ENCODE peak calls at places on chromosomes 3 and 15, in eight cellular contexts. Q is stomach, H is K562, S is H1, P is sigmoid colon, N is GM12878, Y is transverse colon, B is spleen. D is an unnamed sample.

GRCh38 chr3:43960448-43960840 is 269.7 kb downstream of the ABHD5 start:
- DNase-seq in Q (no peak), H (peak), S (no peak), P (no peak), N (no peak), Y (no peak), B (no peak), D (no peak)

GRCh38 chr15:66515901-66516322 is 10.8 kb downstream of the ZWILCH start:
- DNase-seq in Q (no peak), H (no peak), S (no peak), P (no peak), N (no peak), Y (no peak), B (no peak), D (no peak)

GRCh38 chr3:114447545-114447944 is 153.7 kb downstream of the TIGIT start:
- DNase-seq in Q (no peak), H (no peak), S (no peak), P (no peak), N (no peak), Y (no peak), B (no peak), D (no peak)

GRCh38 chr3:30614943-30615342 is 8.5 kb downstream of the TGFBR2 start:
- DNase-seq in Q (no peak), H (no peak), S (no peak), P (no peak), N (no peak), Y (no peak), B (no peak), D (no peak)

GRCh38 chr3:139772539-139773500 is 95.0 kb upstream of the NMNAT3 start:
- DNase-seq in Q (no peak), H (no peak), S (no peak), P (no peak), N (no peak), Y (no peak), B (no peak), D (no peak)

GRCh38 chr15:91861223-91861622 is 7.7 kb downstream of the SLCO3A1 start:
- DNase-seq in Q (no peak), H (no peak), S (no peak), P (no peak), N (no peak), Y (no peak), B (no peak), D (no peak)

GRCh38 chr3:102512734-102513518 is 78.1 kb downstream of the ZPLD1 start:
- DNase-seq in Q (no peak), H (no peak), S (no peak), P (no peak), N (no peak), Y (no peak), B (no peak), D (no peak)

GRCh38 chr3:39088889-39089288 is 18.5 kb downstream of the GORASP1 start:
- DNase-seq in Q (no peak), H (no peak), S (no peak), P (no peak), N (no peak), Y (no peak), B (no peak), D (no peak)

GRCh38 chr3:38609386-38610111 is 39.9 kb downstream of the SCN5A start:
- DNase-seq in Q (no peak), H (no peak), S (no peak), P (peak), N (no peak), Y (no peak), B (peak), D (no peak)

DNA sequence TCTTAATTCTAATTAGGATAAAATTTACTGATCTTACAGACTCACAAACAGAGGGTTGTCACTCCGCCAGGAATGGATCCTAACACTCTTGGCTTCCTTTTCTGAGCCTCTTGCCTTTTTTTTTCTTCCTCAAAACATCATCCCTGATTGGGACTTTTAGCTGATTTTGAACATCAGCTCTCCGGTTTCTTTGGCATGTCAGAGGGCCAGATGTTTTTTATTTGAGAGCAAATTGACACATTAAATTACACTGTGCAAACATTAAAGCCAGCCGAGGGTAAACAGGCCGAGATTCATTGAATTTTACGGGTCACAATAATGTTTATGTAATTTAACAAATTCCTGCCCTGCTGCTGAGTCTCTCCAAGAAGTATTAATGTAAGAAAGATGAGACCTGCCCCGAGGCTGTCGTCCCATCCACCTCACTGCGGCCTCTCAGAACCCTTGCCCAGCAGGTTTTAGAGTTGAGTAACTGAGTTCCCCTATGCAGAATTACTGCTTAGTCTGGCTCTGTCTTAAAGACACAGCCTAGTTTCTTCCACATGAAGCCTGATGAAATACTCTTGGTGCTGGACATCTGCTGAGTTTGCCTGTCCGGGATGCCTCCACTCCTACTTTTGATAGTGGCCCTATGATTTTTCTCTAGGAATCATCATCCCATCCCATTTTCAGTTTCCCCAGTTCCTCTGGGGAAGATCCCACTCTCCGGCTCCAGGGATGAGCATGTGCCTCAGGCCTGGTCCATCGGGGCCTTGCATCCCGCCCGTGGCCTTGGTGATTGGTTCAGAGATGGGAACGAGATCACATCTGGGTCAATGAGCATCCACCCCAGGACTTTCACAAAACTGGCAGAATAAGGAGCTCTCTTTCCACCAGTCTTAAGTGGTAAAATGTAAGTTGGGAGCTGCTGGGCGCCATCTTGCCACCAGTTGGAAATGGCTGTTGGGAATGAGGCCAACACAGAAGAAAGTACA is 226.6 kb upstream of the TLE3 start:
- DNase-seq in Q (peak), H (no peak), S (no peak), P (peak), N (no peak), Y (no peak), B (no peak), D (no peak)
- TF ChIP-seq POLR2AphosphoS5 in Q (no peak), H (no peak), S (no peak), P (peak), N (no peak), Y (no peak), B (no peak), D (no peak)

GRCh38 chr3:129312671-129313414 is 34.2 kb downstream of the HMCES start:
- DNase-seq in Q (no peak), H (peak), S (no peak), P (no peak), N (no peak), Y (no peak), B (no peak), D (no peak)
- TF ChIP-seq POLR2AphosphoS5 in Q (no peak), H (no peak), S (peak), P (no peak), N (no peak), Y (no peak), B (no peak), D (no peak)

DNA sequence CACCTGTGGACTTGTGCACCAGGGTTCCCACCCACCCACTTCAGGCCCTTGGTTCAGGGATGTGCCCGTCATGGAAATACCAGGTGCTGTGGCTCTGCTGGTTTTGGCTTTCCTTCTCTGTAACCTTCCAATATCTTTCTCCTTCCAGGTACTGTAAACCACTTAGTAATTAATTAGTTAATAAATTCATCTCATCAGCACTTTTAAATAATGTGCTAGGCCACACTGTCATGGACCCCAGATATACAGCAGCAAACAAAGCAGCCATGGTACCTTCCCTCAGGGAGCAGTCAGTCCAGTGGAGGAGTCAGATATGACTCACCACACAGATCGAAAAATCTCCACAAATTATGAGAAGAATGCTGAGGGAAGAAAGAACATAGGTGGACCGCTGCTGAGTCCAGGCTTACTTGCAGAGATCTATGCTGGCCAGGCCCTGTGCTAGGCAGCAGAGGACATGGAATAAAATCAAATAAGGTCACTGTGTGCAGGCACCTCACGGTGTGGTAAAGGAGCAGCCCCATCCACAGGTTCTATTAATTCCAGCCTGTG is 6.8 kb upstream of the GATA2 start:
- DNase-seq in Q (no peak), H (no peak), S (no peak), P (no peak), N (no peak), Y (no peak), B (peak), D (no peak)
- TF ChIP-seq POLR2AphosphoS5 in Q (no peak), H (no peak), S (no peak), P (no peak), N (no peak), Y (no peak), B (no peak), D (no peak)

GRCh38 chr3:11717768-11718581 is 74.3 kb upstream of the VGLL4 start:
- DNase-seq in Q (no peak), H (no peak), S (no peak), P (no peak), N (no peak), Y (no peak), B (no peak), D (no peak)

GRCh38 chr3:11718582-11719405 is 75.1 kb upstream of the VGLL4 start:
- DNase-seq in Q (peak), H (no peak), S (no peak), P (peak), N (no peak), Y (peak), B (peak), D (peak)

GRCh38 chr3:11719406-11720219 is 75.9 kb upstream of the VGLL4 start:
- DNase-seq in Q (peak), H (peak), S (peak), P (peak), N (no peak), Y (peak), B (peak), D (peak)

GRCh38 chr3:11721114-11721440 is 77.4 kb upstream of the VGLL4 start:
- DNase-seq in Q (no peak), H (no peak), S (no peak), P (no peak), N (no peak), Y (no peak), B (no peak), D (no peak)

GRCh38 chr3:11720220-11721113 is 76.8 kb upstream of the VGLL4 start:
- DNase-seq in Q (peak), H (no peak), S (peak), P (peak), N (no peak), Y (peak), B (peak), D (peak)
- TF ChIP-seq POLR2AphosphoS5 in Q (peak), H (no peak), S (no peak), P (peak), N (no peak), Y (peak), B (peak), D (no peak)

GRCh38 chr3:24406900-24407299 is 87.8 kb downstream of the THRB start:
- DNase-seq in Q (no peak), H (no peak), S (no peak), P (no peak), N (no peak), Y (no peak), B (no peak), D (no peak)

GRCh38 chr3:24405057-24405456 is 89.6 kb downstream of the THRB start:
- DNase-seq in Q (no peak), H (no peak), S (no peak), P (no peak), N (no peak), Y (peak), B (no peak), D (no peak)

GRCh38 chr3:24410861-24411260 is 83.8 kb downstream of the THRB start:
- DNase-seq in Q (no peak), H (no peak), S (no peak), P (no peak), N (no peak), Y (no peak), B (no peak), D (no peak)

DNA sequence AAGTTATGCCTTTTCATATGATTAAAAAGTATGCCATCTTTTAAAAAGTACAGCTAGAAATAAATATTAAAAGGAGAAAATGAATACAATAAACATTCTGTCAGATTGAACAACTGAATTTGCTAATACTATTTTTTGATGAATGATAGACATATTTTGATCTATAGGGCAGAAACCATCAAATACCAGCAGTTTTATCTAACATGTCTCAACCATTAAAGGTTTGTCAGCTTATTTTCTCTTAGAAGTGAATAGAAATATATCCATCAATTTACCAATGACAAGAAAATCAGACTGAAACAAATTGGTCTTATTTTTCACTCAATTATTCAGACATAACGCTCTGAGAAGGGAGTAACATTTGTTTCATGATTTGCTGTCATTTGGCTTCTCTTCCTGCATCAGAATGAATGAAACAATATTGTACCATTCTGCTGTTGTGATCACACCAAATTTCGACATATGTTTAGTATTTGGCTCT is 86.6 kb downstream of the THRB start:
- DNase-seq in Q (no peak), H (no peak), S (no peak), P (no peak), N (no peak), Y (no peak), B (no peak), D (no peak)
- TF ChIP-seq POLR2AphosphoS5 in Q (no peak), H (no peak), S (no peak), P (no peak), N (no peak), Y (no peak), B (no peak), D (no peak)

DNA sequence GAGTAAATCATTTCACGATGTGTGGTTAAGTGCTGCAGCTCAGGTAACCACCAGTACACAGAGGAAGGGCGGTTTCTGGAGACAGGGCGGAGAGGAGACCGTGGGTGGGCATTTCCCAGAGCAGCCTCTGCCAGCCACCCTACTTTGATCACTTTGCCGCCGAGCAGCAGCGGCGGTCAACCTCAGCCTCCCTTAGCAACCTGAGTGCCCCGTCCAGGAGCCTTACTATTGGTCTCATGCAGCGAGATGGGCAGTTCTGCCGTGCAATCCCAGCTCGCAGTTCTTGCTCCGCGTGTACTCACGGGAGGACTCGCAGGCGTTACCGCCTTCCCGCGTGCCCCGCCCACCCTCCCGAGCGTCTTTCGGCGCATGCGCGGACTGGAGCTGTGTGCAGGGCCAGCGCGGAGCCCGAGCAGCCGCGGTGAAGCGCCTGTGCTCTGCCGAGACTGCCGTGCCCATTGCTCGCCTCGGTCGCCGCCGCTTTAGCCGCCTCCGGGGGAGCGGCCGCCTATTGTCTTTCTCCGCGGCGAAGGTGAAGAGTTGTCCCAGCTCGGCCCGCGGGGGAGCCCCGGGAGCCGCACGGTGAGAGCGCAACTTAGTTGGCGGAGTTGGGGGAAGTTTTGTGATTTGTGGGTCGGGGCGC is at the start of gene AKAP13:
- DNase-seq in Q (peak), H (peak), S (peak), P (peak), N (peak), Y (peak), B (peak), D (peak)
- TF ChIP-seq POLR2AphosphoS5 in Q (peak), H (no peak), S (peak), P (peak), N (peak), Y (peak), B (peak), D (peak)

GRCh38 chr3:69181592-69182211 is 59.3 kb upstream of the LMOD3 start:
- DNase-seq in Q (no peak), H (no peak), S (no peak), P (no peak), N (no peak), Y (peak), B (no peak), D (no peak)
- TF ChIP-seq POLR2AphosphoS5 in Q (no peak), H (no peak), S (no peak), P (no peak), N (no peak), Y (no peak), B (no peak), D (no peak)

DNA sequence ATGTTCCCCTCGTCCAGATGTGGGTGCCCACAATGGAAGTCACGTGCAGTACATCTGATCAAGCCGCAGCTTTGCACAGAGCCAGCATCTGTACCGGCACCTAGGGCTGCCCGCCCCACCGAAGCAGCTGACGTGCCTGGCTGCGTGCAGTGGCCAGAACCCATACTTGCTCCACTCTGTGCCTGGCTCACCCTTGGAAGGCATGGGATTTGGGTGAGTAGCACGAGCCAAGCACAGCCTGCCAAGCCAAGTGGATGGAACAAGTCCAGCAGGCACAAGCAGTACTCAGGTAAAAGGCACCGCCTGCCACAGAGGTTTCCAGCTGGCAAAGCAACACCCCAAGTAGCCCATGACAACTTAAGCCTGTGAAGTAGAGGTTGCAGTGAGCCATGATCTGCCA is 261.3 kb downstream of the TBC1D5 start:
- DNase-seq in Q (peak), H (no peak), S (no peak), P (no peak), N (no peak), Y (no peak), B (no peak), D (no peak)
- TF ChIP-seq POLR2AphosphoS5 in Q (no peak), H (no peak), S (no peak), P (no peak), N (no peak), Y (no peak), B (no peak), D (no peak)

GRCh38 chr3:41000471-41000870 is 198.8 kb upstream of the CTNNB1 start:
- DNase-seq in Q (no peak), H (no peak), S (no peak), P (no peak), N (no peak), Y (no peak), B (no peak), D (no peak)
- TF ChIP-seq POLR2AphosphoS5 in Q (no peak), H (no peak), S (no peak), P (no peak), N (no peak), Y (no peak), B (no peak), D (no peak)

D was measured in GM12892.